ENCODE peak calls at places on chromosome 18, in eight cellular contexts. M is prostate gland; D is lung; S is Peyer's patch; U is PC-3; O is effector memory CD4-positive, alpha-beta T cell; T is SK-N-SH; X is CD4-positive, alpha-beta T cell. Y is an unnamed sample.
A peak's percentile ranks its signal among the peaks of the same experiment; 100 is the strongest.

GRCh38 chr18:26549103-26549485 is 741 bp upstream of the KCTD1 start:
- DNase-seq in M (peak; percentile 61), D (no peak), S (no peak), U (peak; percentile 46), O (no peak), T (peak; percentile 69), X (no peak), Y (no peak)

GRCh38 chr18:21701621-21702020 is 3.0 kb downstream of the ABHD3 start:
- DNase-seq in M (no peak), D (no peak), S (no peak), U (no peak), O (no peak), T (no peak), X (no peak), Y (no peak)

GRCh38 chr18:10536270-10536669 is 10.4 kb downstream of the NAPG start:
- DNase-seq in M (no peak), D (no peak), S (no peak), U (peak; percentile 70), O (no peak), T (no peak), X (no peak), Y (no peak)

GRCh38 chr18:1104265-1104792 is 199.7 kb downstream of the ADCYAP1 start:
- DNase-seq in M (no peak), D (no peak), S (no peak), U (peak; percentile 64), O (no peak), T (no peak), X (no peak), Y (no peak)

GRCh38 chr18:9738266-9738969 is 30.3 kb downstream of the RAB31 start:
- DNase-seq in M (no peak), D (no peak), S (no peak), U (no peak), O (no peak), T (no peak), X (no peak), Y (no peak)

GRCh38 chr18:22136395-22136794 is 33.0 kb upstream of the GATA6 start:
- DNase-seq in M (no peak), D (no peak), S (no peak), U (peak; percentile 67), O (no peak), T (no peak), X (no peak), Y (no peak)

GRCh38 chr18:21315741-21316187 is 73.7 kb downstream of the GREB1L start:
- DNase-seq in M (no peak), D (no peak), S (no peak), U (no peak), O (no peak), T (no peak), X (no peak), Y (no peak)

GRCh38 chr18:512957-513356 is 12.5 kb upstream of the COLEC12 start:
- DNase-seq in M (no peak), D (no peak), S (no peak), U (no peak), O (no peak), T (no peak), X (no peak), Y (no peak)

GRCh38 chr18:839224-840079 is 27.4 kb upstream of the YES1 start:
- DNase-seq in M (peak; percentile 65), D (peak; percentile 81), S (peak; percentile 71), U (peak; percentile 93), O (peak; percentile 74), T (peak; percentile 83), X (peak; percentile 79), Y (peak; percentile 67)

GRCh38 chr18:67845035-67845434 is 328.5 kb upstream of the DSEL start:
- DNase-seq in M (no peak), D (no peak), S (no peak), U (peak; percentile 57), O (no peak), T (no peak), X (no peak), Y (no peak)

GRCh38 chr18:1018211-1018651 is 113.6 kb downstream of the ADCYAP1 start:
- DNase-seq in M (no peak), D (no peak), S (no peak), U (no peak), O (no peak), T (no peak), X (no peak), Y (no peak)

GRCh38 chr18:29648891-29649290 is 1393.7 kb downstream of the DSC3 start:
- DNase-seq in M (no peak), D (no peak), S (no peak), U (no peak), O (no peak), T (no peak), X (no peak), Y (no peak)

DNA sequence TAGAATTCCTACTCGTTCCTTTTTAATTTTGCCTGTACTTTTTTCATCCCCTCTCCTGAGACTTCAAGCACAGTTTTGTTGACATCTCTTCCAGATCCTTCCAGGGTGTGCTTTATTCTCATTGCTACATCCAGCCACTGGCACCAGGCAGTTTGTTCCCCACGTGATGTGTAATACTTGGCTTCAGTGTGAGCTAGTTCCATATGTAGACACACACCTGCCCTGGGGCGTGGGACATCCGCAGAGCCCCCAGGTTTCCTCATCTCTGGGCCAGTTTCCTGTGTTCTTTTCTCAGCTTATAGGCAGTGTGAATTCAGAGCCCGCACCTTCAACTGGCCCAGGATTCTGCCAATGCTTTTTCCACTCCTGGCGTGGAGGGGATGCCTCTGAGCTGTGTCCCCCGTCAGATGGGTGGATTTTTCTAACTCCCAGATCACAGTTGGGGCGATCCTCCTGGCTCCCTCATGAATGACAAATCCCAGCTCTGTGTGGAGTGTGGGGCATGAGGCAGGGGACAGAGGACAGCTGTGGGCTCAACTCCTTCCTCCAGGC is 46.6 kb downstream of the DIPK1C start:
- DNase-seq in M (no peak), D (no peak), S (no peak), U (no peak), O (no peak), T (no peak), X (no peak), Y (no peak)
- H3K27ac ChIP-seq in M (no peak overlapping the region), D (no peak overlapping the region), S (no peak overlapping the region), U (no peak overlapping the region), O (no peak overlapping the region), T (no peak overlapping the region), X (no peak overlapping the region), Y (no peak overlapping the region)

DNA sequence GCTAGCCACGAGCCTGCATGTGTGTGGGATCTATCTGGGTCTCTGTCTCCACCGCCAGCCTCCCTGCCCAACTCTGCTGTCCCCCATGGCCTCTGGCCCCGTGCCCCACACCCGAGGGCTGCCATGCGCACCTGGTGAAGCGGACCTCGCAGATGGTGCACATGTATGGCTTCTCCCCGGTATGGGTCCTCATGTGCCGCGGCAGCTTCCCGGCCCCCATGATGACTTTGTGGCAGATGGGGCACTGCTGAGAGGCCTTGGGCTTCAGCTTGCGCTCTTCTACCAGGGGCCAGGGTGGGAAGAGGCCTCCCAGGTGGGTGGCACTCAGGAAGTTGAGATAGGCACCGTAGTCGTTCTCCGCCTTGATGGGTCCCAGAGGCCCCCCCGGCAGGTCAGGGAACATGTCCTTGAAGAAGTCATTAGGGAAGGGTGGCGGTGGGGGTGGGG is 109.3 kb upstream of the SMAD2 start:
- DNase-seq in M (no peak), D (no peak), S (no peak), U (no peak), O (no peak), T (no peak), X (no peak), Y (no peak)
- H3K27ac ChIP-seq in M (no peak overlapping the region), D (no peak overlapping the region), S (no peak overlapping the region), U (no peak overlapping the region), O (no peak overlapping the region), T (peak overlapping the region; percentile 39), X (no peak overlapping the region), Y (no peak overlapping the region)

GRCh38 chr18:6811816-6812215 is 82.3 kb downstream of the ARHGAP28 start:
- DNase-seq in M (no peak), D (no peak), S (no peak), U (no peak), O (no peak), T (no peak), X (no peak), Y (no peak)

GRCh38 chr18:6820314-6820713 is 90.8 kb downstream of the ARHGAP28 start:
- DNase-seq in M (no peak), D (no peak), S (no peak), U (no peak), O (no peak), T (no peak), X (no peak), Y (no peak)

GRCh38 chr18:6821346-6821745 is 91.8 kb downstream of the ARHGAP28 start:
- DNase-seq in M (no peak), D (no peak), S (no peak), U (no peak), O (no peak), T (no peak), X (no peak), Y (no peak)

GRCh38 chr18:6819332-6819731 is 89.8 kb downstream of the ARHGAP28 start:
- DNase-seq in M (no peak), D (no peak), S (no peak), U (no peak), O (no peak), T (no peak), X (no peak), Y (no peak)

GRCh38 chr18:6816154-6816553 is 86.6 kb downstream of the ARHGAP28 start:
- DNase-seq in M (no peak), D (no peak), S (no peak), U (no peak), O (no peak), T (no peak), X (no peak), Y (no peak)
- H3K27ac ChIP-seq in M (no peak overlapping the region), D (no peak overlapping the region), S (no peak overlapping the region), U (no peak overlapping the region), O (no peak overlapping the region), T (no peak overlapping the region), X (no peak overlapping the region), Y (no peak overlapping the region)

GRCh38 chr18:4454548-4455112 is 477 bp downstream of the DLGAP1 start:
- DNase-seq in M (no peak), D (no peak), S (no peak), U (no peak), O (no peak), T (peak; percentile 15), X (no peak), Y (no peak)
- H3K27ac ChIP-seq in M (peak overlapping the region; percentile 58), D (no peak overlapping the region), S (no peak overlapping the region), U (no peak overlapping the region), O (no peak overlapping the region), T (no peak overlapping the region), X (no peak overlapping the region), Y (no peak overlapping the region)

DNA sequence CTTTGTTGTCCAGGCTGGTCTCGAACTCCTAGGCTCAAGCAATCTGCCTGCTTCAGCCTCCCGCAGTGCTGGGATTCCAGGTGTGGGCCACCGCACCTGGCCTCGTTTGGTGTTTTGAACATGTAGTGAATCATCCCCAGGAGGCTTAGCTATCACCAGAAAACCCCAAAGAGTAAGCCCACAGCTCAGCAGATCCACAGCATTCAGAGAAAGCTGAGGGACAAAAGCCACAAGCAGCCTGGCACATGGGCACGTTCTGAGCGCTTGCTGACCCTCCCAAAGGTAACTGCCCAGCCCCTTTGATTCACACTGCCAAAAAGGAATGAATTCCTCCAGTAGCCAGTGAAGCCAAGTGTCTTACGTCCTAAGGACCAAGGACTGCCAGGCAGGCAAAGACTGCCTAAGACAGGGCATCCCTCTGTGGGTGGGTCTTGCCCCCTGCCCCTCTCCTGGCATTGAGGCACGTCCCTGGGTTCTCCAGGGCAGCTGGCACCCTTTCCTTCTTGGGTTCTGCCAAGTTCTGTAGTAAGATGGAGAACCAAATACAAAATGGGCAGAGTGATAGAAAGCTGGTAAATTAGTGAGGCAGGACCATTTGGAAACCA is 31.7 kb downstream of the MBP start:
- DNase-seq in M (no peak), D (no peak), S (no peak), U (peak; percentile 44), O (no peak), T (no peak), X (no peak), Y (no peak)
- H3K27ac ChIP-seq in M (peak overlapping the region; percentile 60), D (peak overlapping the region; percentile 45), S (peak overlapping the region; percentile 74), U (peak overlapping the region; percentile 99), O (peak overlapping the region; percentile 83), T (peak overlapping the region; percentile 90), X (peak overlapping the region; percentile 74), Y (peak overlapping the region; percentile 28)